ENCODE peak calls at places on chromosomes 1 and 21, in six cellular contexts. Q is activated effector memory CD4-positive, alpha-beta T cell treated with Interleukin-2 at 50 U/mL for 16 hours; M is activated T-cell treated with anti-CD3 and anti-CD28 coated beads for 1 hour; I is amniotic stem cell; F is M059J; J is A172. Y is an unnamed sample.
A peak's percentile ranks its signal among the peaks of the same experiment; 100 is the strongest.

GRCh38 chr1:112358061-112358770 is 37.8 kb upstream of the CTTNBP2NL start:
- DNase-seq in Q (no peak), M (no peak), I (no peak), F (no peak), J (no peak), Y (no peak)

GRCh38 chr1:41805771-41806471 is 112.8 kb downstream of the HIVEP3 start:
- DNase-seq in Q (no peak), M (no peak), I (no peak), F (no peak), J (no peak), Y (no peak)

GRCh38 chr21:41681939-41682718 is 84.7 kb downstream of the RIPK4 start:
- DNase-seq in Q (no peak), M (no peak), I (no peak), F (no peak), J (no peak), Y (no peak)

GRCh38 chr1:63825111-63825510 is 51.3 kb downstream of the ROR1 start:
- DNase-seq in Q (no peak), M (no peak), I (no peak), F (no peak), J (no peak), Y (no peak)

GRCh38 chr1:59089343-59089742 is 207.6 kb upstream of the FGGY start:
- DNase-seq in Q (no peak), M (no peak), I (no peak), F (no peak), J (no peak), Y (no peak)

GRCh38 chr1:27157194-27157593 is 2.3 kb upstream of the SLC9A1 start:
- DNase-seq in Q (no peak), M (no peak), I (no peak), F (no peak), J (no peak), Y (no peak)

GRCh38 chr21:37757631-37758376 is 158.5 kb downstream of the KCNJ6 start:
- DNase-seq in Q (no peak), M (no peak), I (no peak), F (no peak), J (no peak), Y (no peak)

GRCh38 chr1:33055210-33055991 is 18.7 kb upstream of the AK2 start:
- DNase-seq in Q (no peak), M (no peak), I (peak; percentile 54), F (peak; percentile 86), J (peak; percentile 84), Y (peak; percentile 82)

Y was measured in left colon.